ENCODE peak calls at places on chromosomes 2 and 18, in five cellular contexts. C, X, R, Q and B are unnamed samples.

GRCh38 chr2:96538487-96539214 is 2.1 kb downstream of the ARID5A start:
- DNase-seq in R (peak; percentile 63), X (peak; percentile 87), Q (peak; percentile 49), C (peak; percentile 93), B (peak; percentile 95)

GRCh38 chr2:31931916-31932315 is 78.9 kb downstream of the MEMO1 start:
- DNase-seq in R (no peak), Q (peak; percentile 54), X (no peak), C (no peak), B (no peak)

GRCh38 chr2:29117636-29118303 is 2.6 kb downstream of the CLIP4 start:
- DNase-seq in X (no peak), R (peak; percentile 46), Q (peak; percentile 61), C (no peak), B (no peak)

GRCh38 chr2:135617501-135618015 is 86.3 kb downstream of the R3HDM1 start:
- DNase-seq in X (no peak), C (no peak), Q (no peak), R (no peak), B (no peak)

GRCh38 chr2:63755216-63755615 is 86.5 kb upstream of the UGP2 start:
- DNase-seq in C (no peak), X (no peak), Q (no peak), R (no peak), B (no peak)

GRCh38 chr2:158715352-158715751 is 79.8 kb upstream of the DAPL1 start:
- DNase-seq in R (no peak), X (no peak), Q (no peak), C (no peak), B (no peak)

GRCh38 chr2:240636563-240637115 is 11.4 kb downstream of the GPR35 start:
- DNase-seq in Q (no peak), X (no peak), C (no peak), R (no peak), B (no peak)

GRCh38 chr18:28043631-28044030 is 133.3 kb downstream of the CDH2 start:
- DNase-seq in R (no peak), Q (no peak), X (no peak), C (no peak), B (no peak)

GRCh38 chr2:30421551-30422436 is 25.3 kb upstream of the LCLAT1 start:
- DNase-seq in Q (peak; percentile 87), C (peak; percentile 22), R (peak; percentile 57), X (no peak), B (peak; percentile 68)

GRCh38 chr2:70123051-70123828 is 36.0 kb downstream of the PCBP1 start:
- DNase-seq in X (peak; percentile 43), C (no peak), Q (peak; percentile 55), R (peak; percentile 62), B (peak; percentile 94)

GRCh38 chr2:37472959-37473358 is 128.5 kb downstream of the QPCT start:
- DNase-seq in C (no peak), X (no peak), Q (peak; percentile 58), R (no peak), B (no peak)

GRCh38 chr2:100857915-100858314 is 38.0 kb downstream of the NPAS2 start:
- DNase-seq in R (no peak), C (no peak), Q (peak; percentile 97), X (no peak), B (no peak)

GRCh38 chr2:145402706-145403277 is 882.9 kb upstream of the ZEB2 start:
- DNase-seq in X (no peak), R (no peak), C (no peak), Q (no peak), B (no peak)

GRCh38 chr2:207746131-207746530 is 23.6 kb downstream of the FZD5 start:
- DNase-seq in C (peak; percentile 31), Q (peak; percentile 76), R (peak; percentile 84), X (peak; percentile 42), B (peak; percentile 76)

GRCh38 chr2:79580175-79580574 is 67.3 kb downstream of the CTNNA2 start:
- DNase-seq in Q (no peak), X (no peak), R (no peak), C (no peak), B (peak; percentile 73)

GRCh38 chr2:46847726-46848421 is 67.7 kb downstream of the MCFD2 start:
- DNase-seq in Q (peak; percentile 93), X (no peak), R (peak; percentile 41), C (no peak), B (no peak)

GRCh38 chr2:11104794-11105660 is 50.2 kb upstream of the SLC66A3 start:
- DNase-seq in Q (no peak), R (no peak), C (no peak), X (no peak), B (no peak)

GRCh38 chr2:238502956-238503791 is 76.4 kb downstream of the ASB1 start:
- DNase-seq in Q (no peak), R (no peak), C (no peak), X (no peak), B (no peak)

GRCh38 chr2:61125123-61125710 is 36.8 kb upstream of the C2orf74 start:
- DNase-seq in C (no peak), X (no peak), Q (no peak), R (no peak), B (no peak)

GRCh38 chr18:63850010-63850409 is 37.5 kb upstream of the SERPINB2 start:
- DNase-seq in R (peak; percentile 50), X (no peak), Q (peak; percentile 55), C (no peak), B (peak; percentile 78)

GRCh38 chr2:119871725-119872124 is 112.0 kb downstream of the PTPN4 start:
- DNase-seq in Q (no peak), C (no peak), X (no peak), R (no peak), B (no peak)

GRCh38 chr2:191691016-191691725 is 13.2 kb downstream of the NABP1 start:
- DNase-seq in X (peak; percentile 59), R (peak; percentile 82), C (peak; percentile 65), Q (peak; percentile 83), B (peak; percentile 67)

GRCh38 chr2:165455940-165456479 is 13.5 kb upstream of the CSRNP3 start:
- DNase-seq in C (no peak), R (no peak), Q (no peak), X (no peak), B (no peak)

GRCh38 chr2:52340185-52340584 is 1308.3 kb upstream of the NRXN1 start:
- DNase-seq in C (no peak), X (no peak), R (peak; percentile 7), Q (peak; percentile 28), B (peak; percentile 68)
- H3K4me1 ChIP-seq in C (no peaks in the 10 kb centered on the region), X (no peaks in the 10 kb centered on the region), R (no peaks in the 10 kb centered on the region), Q (no peaks in the 10 kb centered on the region), B (peaks cover 35% of the 10 kb centered on the region)

GRCh38 chr2:200110380-200110779 is 155.0 kb downstream of the MAIP1 start:
- DNase-seq in Q (no peak), X (no peak), R (no peak), C (no peak), B (no peak)
- H3K36me3 ChIP-seq in Q (no peaks in the 10 kb centered on the region), X (no peaks in the 10 kb centered on the region), R (no peaks in the 10 kb centered on the region), C (no peaks in the 10 kb centered on the region), B (no peaks in the 10 kb centered on the region)

DNA sequence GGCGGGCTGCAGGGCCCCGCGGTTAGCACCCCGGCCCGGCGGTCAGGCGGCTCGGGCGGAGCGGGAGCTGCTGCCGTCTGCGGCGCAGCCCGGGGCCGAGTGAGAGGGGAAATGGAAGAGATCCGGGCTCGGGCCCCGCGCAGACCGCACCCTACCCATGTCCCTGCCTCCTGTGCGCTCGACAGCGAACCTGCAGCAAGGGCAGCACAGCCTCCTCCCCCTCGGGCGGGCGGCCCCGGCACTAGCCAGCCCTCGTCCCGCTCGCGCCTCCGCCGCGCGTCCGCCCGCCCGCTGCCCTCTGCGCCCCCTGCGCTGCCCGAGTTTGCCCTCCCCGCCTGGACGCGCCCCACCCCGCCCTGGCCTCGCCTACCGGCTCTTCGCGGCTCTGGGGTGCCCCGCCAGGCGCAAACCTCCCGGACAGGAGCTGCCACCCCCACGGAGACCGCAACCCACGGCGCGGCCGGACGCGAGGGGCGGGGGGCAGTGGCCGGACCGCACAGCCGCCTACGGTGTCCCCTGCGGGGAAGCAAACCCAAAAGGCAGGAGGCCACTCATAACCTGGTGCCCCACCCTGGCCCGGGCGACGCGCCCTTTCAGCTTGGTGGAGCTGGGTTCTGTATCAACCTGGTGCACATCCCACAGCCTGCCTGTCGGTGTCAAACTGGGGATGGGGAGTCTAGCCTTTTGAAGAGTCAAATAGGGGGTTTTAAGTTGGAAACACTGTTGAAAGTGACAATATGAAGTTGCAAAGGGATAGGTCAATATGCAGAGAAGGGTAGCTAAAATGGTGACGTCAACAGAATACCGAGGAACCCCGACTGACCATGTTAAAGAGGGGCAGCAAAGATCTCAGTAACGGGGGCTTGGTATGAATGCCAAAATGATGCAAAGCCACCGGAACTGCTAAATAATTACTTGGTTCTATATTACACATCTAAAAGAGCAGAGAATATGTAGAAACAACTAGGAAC is at the start of gene IHH:
- DNase-seq in X (peak; percentile 90), Q (no peak), R (peak; percentile 80), C (no peak), B (peak; percentile 81)
- H3K27ac ChIP-seq in X (peak within 1 kb of the TSS; percentile 84), Q (no peak within 1 kb of the TSS), R (peak within 1 kb of the TSS; percentile 61), C (no peak within 1 kb of the TSS), B (no peak within 1 kb of the TSS)

GRCh38 chr2:25311866-25312575 is 29.7 kb downstream of the DNMT3A start:
- DNase-seq in R (no peak), X (no peak), Q (no peak), C (no peak), B (peak; percentile 68)

GRCh38 chr2:25310965-25311865 is 30.5 kb downstream of the DNMT3A start:
- DNase-seq in X (peak; percentile 85), C (no peak), Q (no peak), R (no peak), B (peak; percentile 88)

GRCh38 chr2:25314514-25315315 is 27.0 kb downstream of the DNMT3A start:
- DNase-seq in R (peak; percentile 84), C (peak; percentile 53), X (peak; percentile 53), Q (peak; percentile 35), B (peak; percentile 93)

GRCh38 chr2:25313711-25314513 is 27.8 kb downstream of the DNMT3A start:
- DNase-seq in X (no peak), R (no peak), C (no peak), Q (no peak), B (no peak)

GRCh38 chr2:25312958-25313710 is 28.6 kb downstream of the DNMT3A start:
- DNase-seq in X (no peak), C (no peak), Q (no peak), R (no peak), B (no peak)
- H3K4me1 ChIP-seq in X (peaks cover 40% of the 10 kb centered on the region), C (peaks cover 83% of the 10 kb centered on the region), Q (peaks cover 19% of the 10 kb centered on the region), R (peaks cover 15% of the 10 kb centered on the region), B (peaks cover 6% of the 10 kb centered on the region)

DNA sequence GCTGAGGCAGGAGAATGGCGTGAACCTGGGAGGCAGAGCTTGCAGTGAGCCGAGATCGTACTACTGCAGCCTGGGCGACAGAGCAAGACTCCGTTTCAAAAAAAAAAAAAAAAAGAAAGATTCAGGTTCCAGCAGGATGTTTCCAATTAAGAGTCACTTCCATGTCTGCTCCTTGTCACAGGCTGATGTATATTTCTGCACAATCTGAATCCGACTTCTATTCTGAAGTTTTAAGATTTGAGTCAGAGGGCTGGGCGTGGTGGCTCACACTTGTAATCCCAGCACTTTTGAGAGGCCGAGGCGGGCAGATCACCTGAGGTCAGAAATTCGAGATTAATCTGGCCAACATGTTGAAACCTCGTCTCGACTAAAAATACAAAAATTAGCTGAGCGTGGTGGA is 24.7 kb downstream of the SNRPD1 start:
- DNase-seq in Q (no peak), R (no peak), C (no peak), X (no peak), B (no peak)
- H3K36me3 ChIP-seq in Q (peaks cover 7% of the 10 kb centered on the region), R (peaks cover under 1% of the 10 kb centered on the region), C (no peaks in the 10 kb centered on the region), X (no peaks in the 10 kb centered on the region), B (peaks cover 44% of the 10 kb centered on the region)

GRCh38 chr18:12960846-12961397 is 13.1 kb downstream of the SEH1L start:
- DNase-seq in C (no peak), X (peak; percentile 74), R (peak; percentile 35), Q (no peak), B (no peak)
- H3K27ac ChIP-seq in C (no peak overlapping the region), X (peak overlapping the region; percentile 66), R (no peak overlapping the region), Q (no peak overlapping the region), B (no peak overlapping the region)